ENCODE peak calls at places on chromosomes 7 and 10, in seven cellular contexts. I is activated CD4-positive, alpha-beta T cell treated with anti-CD3 and anti-CD28 coated beads, Interleukin-2, amount 50 U/mL, for 24 hours; F is PC-3; C is stimulated activated CD8-positive, alpha-beta memory T cell treated with anti-CD3 and anti-CD28 coated beads, Interleukin-15, amount 100 ng/mL, for 1 hour; B is type B pancreatic cell; T is CD4-positive, alpha-beta T cell; Q is AG04450. A is an unnamed sample.

GRCh38 chr7:140314571-140315480 is 83.5 kb downstream of the SLC37A3 start:
- DNase-seq in B (no peak), I (no peak), F (no peak), Q (no peak), C (no peak), T (no peak), A (no peak)

GRCh38 chr7:77501165-77501515 is 36.0 kb upstream of the PTPN12 start:
- DNase-seq in F (no peak), C (no peak), B (no peak), I (no peak), T (no peak), Q (no peak), A (no peak)

GRCh38 chr7:14293434-14293833 is 304.0 kb upstream of the ETV1 start:
- DNase-seq in T (no peak), F (no peak), Q (no peak), B (no peak), C (no peak), I (no peak), A (no peak)

GRCh38 chr7:106050002-106050742 is 61.9 kb downstream of the SYPL1 start:
- DNase-seq in I (no peak), C (no peak), B (no peak), F (peak), T (no peak), Q (peak), A (no peak)

GRCh38 chr10:33363112-33363511 is 28.6 kb upstream of the NRP1 start:
- DNase-seq in C (no peak), B (no peak), I (no peak), F (peak), Q (no peak), T (no peak), A (no peak)

GRCh38 chr10:50394832-50395231 is 143.5 kb upstream of the ASAH2 start:
- DNase-seq in F (no peak), B (no peak), I (no peak), C (no peak), T (no peak), Q (no peak), A (no peak)

GRCh38 chr7:128737867-128738390 is 1.2 kb upstream of the CALU start:
- DNase-seq in T (no peak), F (peak), I (no peak), B (no peak), Q (no peak), C (no peak), A (no peak)

GRCh38 chr10:86267286-86268195 is 99.1 kb downstream of the GRID1 start:
- DNase-seq in C (no peak), T (no peak), Q (no peak), I (no peak), B (peak), F (no peak), A (no peak)

GRCh38 chr10:17217661-17218306 is 10.3 kb upstream of the VIM start:
- DNase-seq in B (no peak), I (no peak), Q (no peak), C (no peak), T (no peak), F (no peak), A (no peak)

GRCh38 chr10:45339896-45340295 is 24.5 kb upstream of the OR13A1 start:
- DNase-seq in F (no peak), C (no peak), Q (no peak), I (no peak), B (no peak), T (no peak), A (no peak)

GRCh38 chr7:84085147-84085546 is 109.4 kb downstream of the SEMA3A start:
- DNase-seq in Q (peak), F (peak), I (no peak), C (no peak), B (no peak), T (no peak), A (no peak)

GRCh38 chr7:27242580-27243339 is at the start of gene EVX1:
- DNase-seq in T (peak), B (no peak), Q (no peak), F (no peak), I (no peak), C (no peak), A (no peak)